ENCODE peak calls at places on chromosomes 5 and 9, in seven cellular contexts. One of them, this sample, is unnamed.

GRCh38 chr5:169416583-169417196 is 115.8 kb upstream of the SLIT3 start:
- DNase-seq in left ventricle myocardium inferior: peak
- DNase-seq in fibroblast of the aortic adventitia: peak
- DNase-seq in RWPE1: peak
- DNase-seq in choroid plexus epithelial cell: peak
- DNase-seq in tibial artery: peak
- DNase-seq in adrenal gland: no peak
- DNase-seq in this sample: no peak

GRCh38 chr9:34220218-34220617 is 41.4 kb downstream of the UBAP1 start:
- DNase-seq in left ventricle myocardium inferior: no peak
- DNase-seq in fibroblast of the aortic adventitia: no peak
- DNase-seq in RWPE1: no peak
- DNase-seq in choroid plexus epithelial cell: no peak
- DNase-seq in tibial artery: no peak
- DNase-seq in adrenal gland: no peak
- DNase-seq in this sample: no peak

GRCh38 chr5:64149857-64150521 is 15.7 kb upstream of the RNF180 start:
- DNase-seq in left ventricle myocardium inferior: no peak
- DNase-seq in fibroblast of the aortic adventitia: no peak
- DNase-seq in RWPE1: no peak
- DNase-seq in choroid plexus epithelial cell: no peak
- DNase-seq in tibial artery: no peak
- DNase-seq in adrenal gland: no peak
- DNase-seq in this sample: no peak

GRCh38 chr5:14190194-14191164 is 47.3 kb downstream of the TRIO start:
- DNase-seq in left ventricle myocardium inferior: no peak
- DNase-seq in fibroblast of the aortic adventitia: peak
- DNase-seq in RWPE1: peak
- DNase-seq in choroid plexus epithelial cell: peak
- DNase-seq in tibial artery: no peak
- DNase-seq in adrenal gland: peak
- DNase-seq in this sample: no peak

GRCh38 chr9:103397868-103398600 is 402.9 kb downstream of the CYLC2 start:
- DNase-seq in left ventricle myocardium inferior: no peak
- DNase-seq in fibroblast of the aortic adventitia: peak
- DNase-seq in RWPE1: peak
- DNase-seq in choroid plexus epithelial cell: peak
- DNase-seq in tibial artery: no peak
- DNase-seq in adrenal gland: peak
- DNase-seq in this sample: peak

GRCh38 chr9:36575411-36575882 is 2.8 kb downstream of the MELK start:
- DNase-seq in left ventricle myocardium inferior: no peak
- DNase-seq in fibroblast of the aortic adventitia: peak
- DNase-seq in RWPE1: peak
- DNase-seq in choroid plexus epithelial cell: peak
- DNase-seq in tibial artery: no peak
- DNase-seq in adrenal gland: no peak
- DNase-seq in this sample: no peak

GRCh38 chr5:98365126-98365525 is 408.3 kb upstream of the RGMB start:
- DNase-seq in left ventricle myocardium inferior: no peak
- DNase-seq in fibroblast of the aortic adventitia: no peak
- DNase-seq in RWPE1: no peak
- DNase-seq in choroid plexus epithelial cell: no peak
- DNase-seq in tibial artery: no peak
- DNase-seq in adrenal gland: no peak
- DNase-seq in this sample: no peak

GRCh38 chr9:95188459-95188858 is 129.1 kb downstream of the FANCC start:
- DNase-seq in left ventricle myocardium inferior: no peak
- DNase-seq in fibroblast of the aortic adventitia: peak
- DNase-seq in RWPE1: no peak
- DNase-seq in choroid plexus epithelial cell: peak
- DNase-seq in tibial artery: no peak
- DNase-seq in adrenal gland: no peak
- DNase-seq in this sample: no peak

GRCh38 chr9:92289708-92290390 is 3.6 kb downstream of the IARS1 start:
- DNase-seq in left ventricle myocardium inferior: no peak
- DNase-seq in fibroblast of the aortic adventitia: peak
- DNase-seq in RWPE1: no peak
- DNase-seq in choroid plexus epithelial cell: peak
- DNase-seq in tibial artery: no peak
- DNase-seq in adrenal gland: no peak
- DNase-seq in this sample: no peak

GRCh38 chr9:122307925-122308324 is 43.2 kb downstream of the MRRF start:
- DNase-seq in left ventricle myocardium inferior: no peak
- DNase-seq in fibroblast of the aortic adventitia: no peak
- DNase-seq in RWPE1: no peak
- DNase-seq in choroid plexus epithelial cell: no peak
- DNase-seq in tibial artery: no peak
- DNase-seq in adrenal gland: peak
- DNase-seq in this sample: no peak

GRCh38 chr5:96220610-96221390 is 212.2 kb downstream of the PCSK1 start:
- DNase-seq in left ventricle myocardium inferior: no peak
- DNase-seq in fibroblast of the aortic adventitia: peak
- DNase-seq in RWPE1: peak
- DNase-seq in choroid plexus epithelial cell: peak
- DNase-seq in tibial artery: no peak
- DNase-seq in adrenal gland: no peak
- DNase-seq in this sample: peak

GRCh38 chr5:95530441-95530840 is 24.3 kb downstream of the SKIC3 start:
- DNase-seq in left ventricle myocardium inferior: no peak
- DNase-seq in fibroblast of the aortic adventitia: peak
- DNase-seq in RWPE1: peak
- DNase-seq in choroid plexus epithelial cell: peak
- DNase-seq in tibial artery: no peak
- DNase-seq in adrenal gland: peak
- DNase-seq in this sample: no peak

GRCh38 chr5:139684881-139685749 is 37.0 kb downstream of the CXXC5 start:
- DNase-seq in left ventricle myocardium inferior: peak
- DNase-seq in fibroblast of the aortic adventitia: no peak
- DNase-seq in RWPE1: no peak
- DNase-seq in choroid plexus epithelial cell: no peak
- DNase-seq in tibial artery: no peak
- DNase-seq in adrenal gland: no peak
- DNase-seq in this sample: no peak

GRCh38 chr5:123429993-123430392 is 6.8 kb upstream of the CEP120 start:
- DNase-seq in left ventricle myocardium inferior: no peak
- DNase-seq in fibroblast of the aortic adventitia: peak
- DNase-seq in RWPE1: peak
- DNase-seq in choroid plexus epithelial cell: peak
- DNase-seq in tibial artery: no peak
- DNase-seq in adrenal gland: peak
- DNase-seq in this sample: peak

GRCh38 chr9:18499987-18500386 is 26.0 kb downstream of the ADAMTSL1 start:
- DNase-seq in left ventricle myocardium inferior: no peak
- DNase-seq in fibroblast of the aortic adventitia: peak
- DNase-seq in RWPE1: no peak
- DNase-seq in choroid plexus epithelial cell: peak
- DNase-seq in tibial artery: no peak
- DNase-seq in adrenal gland: no peak
- DNase-seq in this sample: no peak

GRCh38 chr9:131810351-131811170 is 70.7 kb upstream of the RAPGEF1 start:
- DNase-seq in left ventricle myocardium inferior: no peak
- DNase-seq in fibroblast of the aortic adventitia: no peak
- DNase-seq in RWPE1: no peak
- DNase-seq in choroid plexus epithelial cell: no peak
- DNase-seq in tibial artery: no peak
- DNase-seq in adrenal gland: no peak
- DNase-seq in this sample: no peak
- TF ChIP-seq CTCF in left ventricle myocardium inferior: no peak
- TF ChIP-seq CTCF in fibroblast of the aortic adventitia: no peak
- TF ChIP-seq CTCF in RWPE1: no peak
- TF ChIP-seq CTCF in choroid plexus epithelial cell: no peak
- TF ChIP-seq CTCF in tibial artery: no peak
- TF ChIP-seq CTCF in adrenal gland: no peak
- TF ChIP-seq CTCF in this sample: no peak

GRCh38 chr9:15851766-15852165 is 298.9 kb downstream of the CCDC171 start:
- DNase-seq in left ventricle myocardium inferior: no peak
- DNase-seq in fibroblast of the aortic adventitia: no peak
- DNase-seq in RWPE1: no peak
- DNase-seq in choroid plexus epithelial cell: no peak
- DNase-seq in tibial artery: no peak
- DNase-seq in adrenal gland: no peak
- DNase-seq in this sample: no peak
- TF ChIP-seq CTCF in left ventricle myocardium inferior: no peak
- TF ChIP-seq CTCF in fibroblast of the aortic adventitia: no peak
- TF ChIP-seq CTCF in RWPE1: no peak
- TF ChIP-seq CTCF in choroid plexus epithelial cell: no peak
- TF ChIP-seq CTCF in tibial artery: no peak
- TF ChIP-seq CTCF in adrenal gland: no peak
- TF ChIP-seq CTCF in this sample: no peak

GRCh38 chr9:130624154-130624553 is 40.2 kb upstream of the PRDM12 start:
- DNase-seq in left ventricle myocardium inferior: no peak
- DNase-seq in fibroblast of the aortic adventitia: no peak
- DNase-seq in RWPE1: no peak
- DNase-seq in choroid plexus epithelial cell: no peak
- DNase-seq in tibial artery: no peak
- DNase-seq in adrenal gland: no peak
- DNase-seq in this sample: no peak
- TF ChIP-seq CTCF in left ventricle myocardium inferior: no peak
- TF ChIP-seq CTCF in fibroblast of the aortic adventitia: no peak
- TF ChIP-seq CTCF in RWPE1: no peak
- TF ChIP-seq CTCF in choroid plexus epithelial cell: no peak
- TF ChIP-seq CTCF in tibial artery: no peak
- TF ChIP-seq CTCF in adrenal gland: no peak
- TF ChIP-seq CTCF in this sample: no peak

GRCh38 chr5:171847026-171847425 is 61.4 kb downstream of the SMIM23 start:
- DNase-seq in left ventricle myocardium inferior: no peak
- DNase-seq in fibroblast of the aortic adventitia: no peak
- DNase-seq in RWPE1: no peak
- DNase-seq in choroid plexus epithelial cell: no peak
- DNase-seq in tibial artery: no peak
- DNase-seq in adrenal gland: no peak
- DNase-seq in this sample: no peak

GRCh38 chr5:171848006-171848405 is 62.4 kb downstream of the SMIM23 start:
- DNase-seq in left ventricle myocardium inferior: no peak
- DNase-seq in fibroblast of the aortic adventitia: no peak
- DNase-seq in RWPE1: no peak
- DNase-seq in choroid plexus epithelial cell: no peak
- DNase-seq in tibial artery: no peak
- DNase-seq in adrenal gland: no peak
- DNase-seq in this sample: no peak

GRCh38 chr5:171845040-171845439 is 59.4 kb downstream of the SMIM23 start:
- DNase-seq in left ventricle myocardium inferior: no peak
- DNase-seq in fibroblast of the aortic adventitia: no peak
- DNase-seq in RWPE1: no peak
- DNase-seq in choroid plexus epithelial cell: no peak
- DNase-seq in tibial artery: no peak
- DNase-seq in adrenal gland: no peak
- DNase-seq in this sample: no peak

GRCh38 chr5:171848487-171848886 is 62.9 kb downstream of the SMIM23 start:
- DNase-seq in left ventricle myocardium inferior: no peak
- DNase-seq in fibroblast of the aortic adventitia: no peak
- DNase-seq in RWPE1: no peak
- DNase-seq in choroid plexus epithelial cell: no peak
- DNase-seq in tibial artery: no peak
- DNase-seq in adrenal gland: no peak
- DNase-seq in this sample: no peak

DNA sequence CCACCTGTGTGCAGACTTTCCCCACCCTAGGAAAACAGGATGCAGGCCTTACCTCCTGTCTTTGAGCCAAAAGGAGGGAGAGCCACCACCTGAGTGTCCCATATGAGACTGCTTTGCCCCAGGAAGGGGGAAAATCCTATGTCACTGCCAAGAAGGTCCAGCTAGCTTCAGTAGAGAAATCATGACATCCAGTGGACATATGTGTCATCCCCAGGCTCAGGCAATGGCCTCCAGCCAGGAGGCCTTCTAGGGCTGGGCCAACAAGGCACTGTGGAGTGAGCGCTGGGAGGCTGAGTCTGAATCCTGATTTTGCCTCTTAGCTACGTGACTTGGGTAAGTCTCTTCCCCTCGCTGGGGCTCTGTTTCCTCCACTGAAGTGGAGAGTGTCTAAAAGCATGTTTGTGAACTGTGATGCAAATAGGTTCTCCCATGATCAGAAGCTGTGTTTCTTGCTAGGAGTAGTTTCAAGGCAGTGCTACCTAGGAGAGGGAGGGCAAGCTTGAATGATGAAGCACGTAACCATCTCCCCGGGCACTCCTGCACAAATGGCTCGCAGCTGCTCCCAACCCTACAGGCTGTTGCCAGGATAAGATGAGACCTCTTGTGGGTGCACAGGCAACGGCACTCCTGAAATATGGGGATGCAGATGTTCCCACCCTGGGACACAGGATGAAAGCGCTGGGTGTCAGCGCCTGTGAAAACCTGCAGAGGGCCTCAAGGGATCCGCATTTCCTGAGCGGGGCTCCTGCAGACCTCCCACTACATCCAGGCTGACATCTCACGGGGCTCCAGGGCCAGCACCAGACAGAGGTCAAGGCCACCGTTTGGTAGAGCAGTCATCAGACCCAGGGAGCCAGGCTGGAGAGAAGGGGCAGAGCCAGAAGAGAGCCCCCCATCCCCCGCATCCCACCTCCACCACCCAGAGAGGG is 60.5 kb downstream of the SMIM23 start:
- DNase-seq in left ventricle myocardium inferior: peak
- DNase-seq in fibroblast of the aortic adventitia: peak
- DNase-seq in RWPE1: peak
- DNase-seq in choroid plexus epithelial cell: no peak
- DNase-seq in tibial artery: no peak
- DNase-seq in adrenal gland: peak
- DNase-seq in this sample: no peak
- TF ChIP-seq CTCF in left ventricle myocardium inferior: peak
- TF ChIP-seq CTCF in fibroblast of the aortic adventitia: no peak
- TF ChIP-seq CTCF in RWPE1: no peak
- TF ChIP-seq CTCF in choroid plexus epithelial cell: peak
- TF ChIP-seq CTCF in tibial artery: no peak
- TF ChIP-seq CTCF in adrenal gland: no peak
- TF ChIP-seq CTCF in this sample: no peak

GRCh38 chr5:26482817-26483375 is 555.5 kb downstream of the CDH9 start:
- DNase-seq in left ventricle myocardium inferior: no peak
- DNase-seq in fibroblast of the aortic adventitia: no peak
- DNase-seq in RWPE1: peak
- DNase-seq in choroid plexus epithelial cell: peak
- DNase-seq in tibial artery: no peak
- DNase-seq in adrenal gland: peak
- DNase-seq in this sample: peak
- TF ChIP-seq CTCF in left ventricle myocardium inferior: peak
- TF ChIP-seq CTCF in fibroblast of the aortic adventitia: no peak
- TF ChIP-seq CTCF in RWPE1: peak
- TF ChIP-seq CTCF in choroid plexus epithelial cell: peak
- TF ChIP-seq CTCF in tibial artery: peak
- TF ChIP-seq CTCF in adrenal gland: peak
- TF ChIP-seq CTCF in this sample: no peak

DNA sequence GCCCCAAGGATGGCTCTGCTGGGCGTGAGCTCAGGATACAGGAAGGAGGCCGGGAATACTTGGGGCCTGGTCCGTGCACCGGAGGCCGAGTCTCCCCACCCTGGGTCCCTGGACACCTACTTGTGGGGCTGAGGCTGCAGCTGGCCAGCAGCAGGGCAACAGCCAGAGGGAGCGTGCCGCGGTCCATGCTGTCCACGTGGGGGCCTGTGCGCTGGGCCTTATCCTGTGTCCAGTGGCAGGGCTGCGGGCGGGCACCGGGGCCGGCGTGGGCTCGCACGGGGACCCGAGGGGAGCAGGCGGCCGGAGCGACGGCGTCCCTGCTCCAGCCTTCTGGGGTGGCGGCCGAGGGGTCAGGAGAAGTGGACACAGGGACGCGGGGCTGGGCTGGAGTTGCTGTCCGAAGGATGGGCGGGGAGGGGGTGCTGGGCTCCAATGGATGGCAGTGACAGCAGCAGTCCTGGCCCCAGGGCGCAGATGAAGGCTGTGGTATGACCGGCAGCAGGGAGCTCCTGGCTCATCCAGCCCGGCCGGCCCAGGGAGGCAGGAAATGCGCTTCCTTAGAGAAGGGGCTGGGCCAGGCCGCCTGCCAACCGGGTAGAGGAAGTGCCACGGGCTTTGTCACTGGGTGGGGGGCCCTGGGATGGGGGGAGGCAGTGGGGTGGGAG is at the start of gene ENG:
- DNase-seq in left ventricle myocardium inferior: peak
- DNase-seq in fibroblast of the aortic adventitia: peak
- DNase-seq in RWPE1: peak
- DNase-seq in choroid plexus epithelial cell: peak
- DNase-seq in tibial artery: peak
- DNase-seq in adrenal gland: peak
- DNase-seq in this sample: peak
- TF ChIP-seq CTCF in left ventricle myocardium inferior: peak
- TF ChIP-seq CTCF in fibroblast of the aortic adventitia: peak
- TF ChIP-seq CTCF in RWPE1: no peak
- TF ChIP-seq CTCF in choroid plexus epithelial cell: no peak
- TF ChIP-seq CTCF in tibial artery: peak
- TF ChIP-seq CTCF in adrenal gland: no peak
- TF ChIP-seq CTCF in this sample: no peak